ENCODE peak calls at places on chromosomes 3 and 15, in ten cellular contexts. W, H, T, J, B, P, R, V, L and X are unnamed samples.

GRCh38 chr15:42694398-42694797 is 42.5 kb downstream of the CDAN1 start:
- DNase-seq in B (no peak), T (no peak), J (no peak), R (no peak), W (no peak), L (no peak), V (no peak), H (no peak), P (no peak), X (no peak)

GRCh38 chr3:170997966-170998913 is 28.3 kb downstream of the SLC2A2 start:
- DNase-seq in W (no peak), T (no peak), R (peak), L (no peak), H (no peak), B (peak), V (no peak), J (no peak), P (peak), X (no peak)

GRCh38 chr3:99875925-99876781 is 58.5 kb downstream of the CMSS1 start:
- DNase-seq in L (no peak), B (peak), V (peak), W (peak), H (no peak), T (no peak), P (peak), R (peak), J (no peak), X (no peak)

GRCh38 chr3:177875786-177876476 is 660.3 kb upstream of the KCNMB2 start:
- DNase-seq in B (no peak), T (no peak), H (no peak), R (peak), J (no peak), W (no peak), L (no peak), P (no peak), V (no peak), X (no peak)

GRCh38 chr3:61940241-61940640 is 378.9 kb downstream of the PTPRG start:
- DNase-seq in P (no peak), H (no peak), W (no peak), J (no peak), R (no peak), V (no peak), B (no peak), L (no peak), T (no peak), X (peak)

GRCh38 chr3:160754371-160754854 is 1.6 kb upstream of the PPM1L start:
- DNase-seq in P (peak), V (peak), J (no peak), L (no peak), H (no peak), R (peak), W (peak), T (peak), B (peak), X (peak)

GRCh38 chr15:36106640-36107335 is 472.6 kb upstream of the CDIN1 start:
- DNase-seq in W (peak), T (no peak), H (no peak), P (no peak), J (no peak), V (no peak), L (no peak), R (peak), B (no peak), X (peak)

GRCh38 chr3:45555154-45555591 is 39.4 kb upstream of the LIMD1 start:
- DNase-seq in J (no peak), P (no peak), V (no peak), L (no peak), H (no peak), B (no peak), T (no peak), W (no peak), R (no peak), X (no peak)

GRCh38 chr3:56443372-56443771 is 24.9 kb downstream of the ERC2 start:
- DNase-seq in W (no peak), J (no peak), H (no peak), P (no peak), V (no peak), B (no peak), L (no peak), T (no peak), R (no peak), X (no peak)

GRCh38 chr3:151037746-151038145 is 47.7 kb upstream of the MED12L start:
- DNase-seq in B (peak), V (peak), P (peak), H (peak), J (no peak), W (no peak), T (peak), R (peak), L (peak), X (peak)

GRCh38 chr3:101303089-101303731 is 17.2 kb downstream of the IMPG2 start:
- DNase-seq in P (no peak), T (no peak), J (no peak), V (no peak), W (no peak), H (no peak), R (peak), B (peak), L (no peak), X (no peak)
- H3K4me3 ChIP-seq in P (no peak), T (no peak), J (no peak), V (no peak), W (no peak), H (no peak), R (no peak), B (peak), L (no peak), X (no peak)

DNA sequence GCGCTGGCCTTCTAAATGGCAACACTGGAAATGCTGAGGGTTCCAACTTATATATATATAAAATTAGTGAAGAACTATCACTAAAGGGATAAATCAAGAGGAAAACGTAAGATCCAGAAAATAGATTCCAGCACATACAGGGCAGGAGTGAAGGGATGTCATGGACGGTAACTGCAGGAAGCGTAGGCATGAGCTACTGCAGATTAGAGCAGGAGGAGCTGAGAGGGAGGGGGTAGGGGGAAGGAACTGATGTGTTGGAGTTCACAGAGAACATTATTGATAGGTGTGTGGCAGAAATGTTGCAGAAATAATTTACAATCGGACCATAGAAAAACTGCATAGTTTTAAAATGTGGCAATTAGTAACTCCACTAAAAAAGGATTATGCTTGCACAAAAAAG is 61.1 kb downstream of the PAK2 start:
- DNase-seq in P (no peak), R (no peak), L (no peak), H (no peak), W (no peak), B (no peak), T (no peak), J (no peak), V (no peak), X (no peak)
- H3K4me3 ChIP-seq in P (no peak), R (no peak), L (no peak), H (no peak), W (no peak), B (no peak), T (no peak), J (no peak), V (no peak), X (no peak)

GRCh38 chr15:91940466-91941381 is 87.2 kb downstream of the SLCO3A1 start:
- DNase-seq in L (no peak), P (no peak), V (no peak), T (no peak), R (no peak), J (no peak), W (peak), H (no peak), B (no peak), X (no peak)

GRCh38 chr15:91944334-91944733 is 90.8 kb downstream of the SLCO3A1 start:
- DNase-seq in B (no peak), H (no peak), P (no peak), J (no peak), T (no peak), W (no peak), V (no peak), L (no peak), R (no peak), X (no peak)

GRCh38 chr15:91941871-91942270 is 88.4 kb downstream of the SLCO3A1 start:
- DNase-seq in R (no peak), P (no peak), V (no peak), H (no peak), W (no peak), B (no peak), T (no peak), J (no peak), L (no peak), X (no peak)

GRCh38 chr15:91945385-91945784 is 91.9 kb downstream of the SLCO3A1 start:
- DNase-seq in W (no peak), B (no peak), L (no peak), J (no peak), P (no peak), R (no peak), H (no peak), T (no peak), V (no peak), X (no peak)

DNA sequence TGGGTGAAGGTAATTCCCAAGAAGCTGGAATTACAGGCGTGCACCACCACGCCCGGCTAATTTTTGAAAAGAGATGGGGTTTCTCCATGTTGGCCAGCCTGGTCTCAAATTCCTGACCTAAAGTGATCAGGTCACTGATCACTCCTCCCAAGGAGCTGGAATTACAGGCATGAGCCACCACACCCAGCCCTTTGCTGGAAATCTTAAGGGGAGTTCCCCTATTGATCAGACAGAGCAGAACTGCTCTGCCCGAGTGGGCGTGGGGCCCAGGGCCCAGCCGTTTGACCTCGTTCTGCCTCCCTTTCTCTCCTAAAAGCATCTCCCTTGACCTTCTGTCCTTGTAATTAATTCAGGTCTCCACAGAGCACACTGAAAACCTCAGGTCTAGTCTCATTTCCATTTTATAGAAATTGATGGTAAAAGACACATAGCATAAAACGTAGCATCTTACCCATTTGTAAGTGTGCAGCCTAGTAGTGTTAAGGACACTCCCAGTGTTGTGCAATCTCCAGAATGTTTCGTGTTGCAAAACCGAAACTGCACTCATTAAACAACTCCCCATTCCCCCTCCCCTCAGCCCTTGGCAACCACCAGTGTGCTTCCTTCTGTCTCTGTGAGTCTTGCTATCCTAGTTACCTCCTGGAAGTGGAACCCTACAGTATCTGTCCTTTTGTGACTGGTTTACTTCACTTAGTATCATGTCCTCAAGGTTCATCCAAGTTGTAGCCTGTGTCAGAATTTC is 89.3 kb downstream of the SLCO3A1 start:
- DNase-seq in R (peak), L (peak), H (peak), J (no peak), W (no peak), B (peak), V (peak), P (peak), T (peak), X (peak)
- H3K4me3 ChIP-seq in R (no peak), L (no peak), H (no peak), J (no peak), W (no peak), B (no peak), V (peak), P (no peak), T (no peak), X (peak)

GRCh38 chr3:23263796-23264195 is 60.7 kb downstream of the UBE2E2 start:
- DNase-seq in R (peak), P (no peak), B (peak), V (peak), L (no peak), T (no peak), W (no peak), H (no peak), J (peak), X (no peak)

GRCh38 chr3:23259515-23259914 is 56.4 kb downstream of the UBE2E2 start:
- DNase-seq in R (no peak), B (no peak), W (no peak), J (no peak), T (no peak), L (no peak), V (no peak), H (no peak), P (no peak), X (no peak)

DNA sequence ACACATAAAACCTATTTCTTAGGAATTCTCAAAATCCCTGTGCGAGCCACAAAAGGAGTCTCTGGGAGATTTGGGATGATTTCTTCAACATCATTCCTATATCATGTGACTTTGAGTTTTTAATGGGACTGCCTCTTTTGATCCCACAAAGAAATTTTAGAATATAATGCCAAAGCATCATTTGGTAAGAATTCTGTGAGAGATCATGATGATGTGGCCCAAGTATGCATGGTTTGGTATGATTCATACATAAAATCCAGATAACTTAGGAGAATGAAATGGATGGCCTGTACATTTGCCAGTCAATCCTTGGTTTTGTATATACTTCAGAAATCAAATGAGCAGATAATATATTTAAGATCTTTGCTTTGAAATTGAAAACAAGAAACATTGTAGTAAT is 61.3 kb downstream of the UBE2E2 start:
- DNase-seq in J (peak), B (peak), V (no peak), W (no peak), R (peak), H (no peak), P (no peak), L (peak), T (peak), X (no peak)
- H3K4me3 ChIP-seq in J (no peak), B (no peak), V (no peak), W (no peak), R (no peak), H (no peak), P (no peak), L (no peak), T (no peak), X (no peak)

GRCh38 chr15:70099167-70099965 is 1.6 kb upstream of the TLE3 start:
- DNase-seq in J (peak), L (peak), V (peak), H (peak), B (peak), P (peak), R (peak), W (peak), T (peak), X (peak)

GRCh38 chr15:70098461-70099166 is 897 bp upstream of the TLE3 start:
- DNase-seq in R (no peak), J (no peak), W (peak), V (peak), T (no peak), B (no peak), L (no peak), H (peak), P (peak), X (no peak)

GRCh38 chr15:70101459-70102113 is 3.9 kb upstream of the TLE3 start:
- DNase-seq in W (peak), J (no peak), H (peak), V (peak), B (peak), R (peak), L (no peak), T (peak), P (peak), X (no peak)

GRCh38 chr15:70100495-70101331 is 3.0 kb upstream of the TLE3 start:
- DNase-seq in H (peak), B (peak), L (no peak), T (no peak), J (no peak), R (peak), P (peak), V (peak), W (peak), X (no peak)

DNA sequence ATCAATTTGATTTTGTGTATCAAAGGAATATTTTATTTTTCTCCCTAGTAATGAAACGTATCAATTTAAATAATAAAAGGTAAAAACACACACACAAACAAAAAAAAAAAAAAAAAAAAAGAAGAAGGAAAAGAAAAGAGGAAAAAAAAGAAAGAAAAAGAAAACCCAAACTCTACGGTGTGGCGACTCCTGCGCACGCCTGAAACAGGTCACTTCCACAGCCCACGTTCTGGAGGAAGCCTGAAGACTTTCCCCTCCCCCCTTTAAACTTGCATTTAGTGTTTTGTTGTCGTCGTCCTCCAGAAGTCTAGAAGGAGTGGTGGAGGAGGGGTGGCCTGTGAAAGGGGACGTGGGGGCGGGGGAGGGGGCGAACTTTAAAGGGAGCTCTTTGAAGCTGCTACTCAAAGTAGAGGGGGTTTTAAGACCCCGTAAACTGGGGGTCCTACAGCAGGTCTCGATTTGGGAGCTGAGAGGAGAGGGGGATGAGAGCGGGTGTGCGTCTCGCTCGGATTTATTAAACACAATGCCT is 2.3 kb upstream of the TLE3 start:
- DNase-seq in P (no peak), W (peak), J (no peak), L (no peak), T (no peak), V (no peak), R (no peak), B (no peak), H (peak), X (no peak)
- H3K4me3 ChIP-seq in P (no peak), W (peak), J (peak), L (peak), T (no peak), V (peak), R (peak), B (no peak), H (peak), X (peak)